ENCODE peak calls at places on chromosomes 16 and 17, in six cellular contexts. X is uterus; N is neural crest cell; A is CD4-positive, alpha-beta T cell; S is adrenal gland; J is AG10803. V is an unnamed sample.
A peak's percentile ranks its signal among the peaks of the same experiment; 100 is the strongest.

GRCh38 chr17:2122641-2123302 is 67.9 kb downstream of the HIC1 start:
- DNase-seq in J (peak; percentile 76), A (no peak), X (peak; percentile 74), S (peak; percentile 78), N (no peak), V (peak; percentile 80)

GRCh38 chr17:34706029-34706428 is 126.6 kb downstream of the TMEM132E start:
- DNase-seq in J (no peak), N (peak; percentile 53), X (no peak), A (no peak), S (peak; percentile 11), V (no peak)

GRCh38 chr17:31405941-31406371 is 14.5 kb downstream of the RAB11FIP4 start:
- DNase-seq in A (no peak), X (no peak), J (no peak), N (no peak), S (no peak), V (no peak)

GRCh38 chr16:72847187-72848044 is 200.5 kb downstream of the ZFHX3 start:
- DNase-seq in N (no peak), A (no peak), X (no peak), S (peak; percentile 55), J (peak; percentile 30), V (peak; percentile 36)

GRCh38 chr17:45336390-45337182 is 19.8 kb upstream of the MAP3K14 start:
- DNase-seq in J (no peak), S (no peak), A (no peak), X (peak; percentile 5), N (no peak), V (no peak)

GRCh38 chr16:88456356-88457292 is 3.5 kb downstream of the ZFPM1 start:
- DNase-seq in N (no peak), A (peak; percentile 59), S (no peak), J (no peak), X (no peak), V (no peak)

GRCh38 chr17:73228748-73229236 is 32.9 kb downstream of the CPSF4L start:
- DNase-seq in X (peak; percentile 51), S (peak; percentile 87), J (peak; percentile 85), A (peak; percentile 13), N (no peak), V (peak; percentile 48)

GRCh38 chr17:65053354-65053881 is 3.1 kb downstream of the GNA13 start:
- DNase-seq in J (no peak), S (no peak), N (no peak), X (no peak), A (no peak), V (no peak)

GRCh38 chr16:71358464-71359031 is at the start of gene CALB2:
- DNase-seq in A (peak; percentile 54), S (peak; percentile 84), N (peak; percentile 78), X (peak; percentile 32), J (peak; percentile 42), V (peak; percentile 71)

GRCh38 chr16:20870122-20870521 is 30.0 kb downstream of the DCUN1D3 start:
- DNase-seq in J (no peak), X (no peak), N (no peak), S (no peak), A (no peak), V (no peak)

GRCh38 chr17:10875984-10876555 is 38.2 kb upstream of the PIRT start:
- DNase-seq in A (no peak), N (peak; percentile 68), X (peak; percentile 23), J (peak; percentile 10), S (peak; percentile 43), V (peak; percentile 41)

GRCh38 chr17:37138726-37139125 is 190.0 kb downstream of the AATF start:
- DNase-seq in X (no peak), A (no peak), J (no peak), S (no peak), N (no peak), V (no peak)

GRCh38 chr17:66523378-66524174 is 221.2 kb downstream of the PRKCA start:
- DNase-seq in A (no peak), N (no peak), J (no peak), S (no peak), X (peak; percentile 39), V (no peak)

GRCh38 chr16:78321611-78322010 is 222.2 kb downstream of the WWOX start:
- DNase-seq in A (no peak), N (no peak), J (no peak), S (no peak), X (no peak), V (no peak)

GRCh38 chr16:52618753-52619497 is 72.0 kb upstream of the TOX3 start:
- DNase-seq in X (no peak), J (no peak), S (no peak), N (no peak), A (no peak), V (no peak)

GRCh38 chr16:87790278-87791023 is 24.7 kb upstream of the KLHDC4 start:
- DNase-seq in N (no peak), J (peak; percentile 31), A (no peak), S (peak; percentile 77), X (no peak), V (peak; percentile 58)

GRCh38 chr17:57485566-57485865 is 229.2 kb downstream of the MSI2 start:
- DNase-seq in N (no peak), J (peak; percentile 43), X (no peak), S (no peak), A (no peak), V (no peak)

GRCh38 chr17:81029859-81030258 is 5.1 kb upstream of the BAIAP2 start:
- DNase-seq in X (no peak), A (no peak), J (no peak), S (no peak), N (no peak), V (no peak)

GRCh38 chr16:58307583-58308312 is 12.9 kb upstream of the PRSS54 start:
- DNase-seq in N (no peak), A (no peak), X (no peak), J (no peak), S (no peak), V (no peak)

GRCh38 chr16:71930013-71930563 is 34.8 kb downstream of the IST1 start:
- DNase-seq in N (no peak), A (no peak), X (no peak), J (no peak), S (no peak), V (no peak)

GRCh38 chr16:28179354-28179753 is 32.4 kb downstream of the XPO6 start:
- DNase-seq in X (no peak), J (no peak), S (no peak), N (no peak), A (no peak), V (no peak)

GRCh38 chr16:3879887-3880564 is 487 bp downstream of the CREBBP start:
- DNase-seq in A (peak; percentile 69), N (peak; percentile 41), S (peak; percentile 82), X (peak; percentile 71), J (peak; percentile 53), V (peak; percentile 82)

GRCh38 chr16:73792199-73793108 is 504.2 kb upstream of the PSMD7 start:
- DNase-seq in A (no peak), S (no peak), J (no peak), N (no peak), X (no peak), V (no peak)

GRCh38 chr17:45704251-45704650 is 79.9 kb upstream of the CRHR1 start:
- DNase-seq in J (no peak), S (no peak), N (no peak), X (no peak), A (no peak), V (no peak)

GRCh38 chr17:72984145-72984924 is 108.2 kb downstream of the SLC39A11 start:
- DNase-seq in X (no peak), S (no peak), N (no peak), J (peak; percentile 68), A (no peak), V (no peak)

GRCh38 chr17:63774141-63774981 is at the start of gene DDX42:
- DNase-seq in N (peak; percentile 91), A (peak; percentile 88), X (peak; percentile 39), S (peak; percentile 67), J (peak; percentile 65), V (peak; percentile 67)

DNA sequence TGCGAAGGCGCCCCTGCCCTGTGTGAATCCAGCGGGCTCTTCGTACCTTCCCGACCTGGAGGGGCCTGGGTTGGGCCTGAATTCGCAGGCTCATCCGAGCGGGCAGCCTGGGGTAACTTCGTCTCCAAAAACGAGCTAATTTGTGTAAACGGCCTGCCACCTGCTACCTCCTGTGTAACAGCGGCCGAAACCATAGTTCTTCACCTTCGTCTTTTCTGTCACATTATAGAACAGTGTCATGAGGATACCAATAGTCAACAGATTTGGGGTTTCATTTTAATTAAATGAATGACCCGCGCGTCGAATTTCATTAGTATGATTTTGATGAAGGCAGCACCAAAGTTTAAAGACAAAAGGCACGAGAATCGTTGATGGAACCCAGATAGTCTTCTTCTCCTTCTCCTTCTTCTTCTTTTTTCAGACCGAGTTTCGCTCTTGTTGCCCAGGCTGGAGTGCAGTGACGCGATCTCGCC is 469 bp upstream of the CENPV start:
- DNase-seq in S (no peak), J (no peak), N (no peak), X (no peak), A (no peak), V (no peak)
- TF ChIP-seq CTCF in S (no peak), J (no peak), N (no peak), X (no peak), A (no peak), V (no peak)

DNA sequence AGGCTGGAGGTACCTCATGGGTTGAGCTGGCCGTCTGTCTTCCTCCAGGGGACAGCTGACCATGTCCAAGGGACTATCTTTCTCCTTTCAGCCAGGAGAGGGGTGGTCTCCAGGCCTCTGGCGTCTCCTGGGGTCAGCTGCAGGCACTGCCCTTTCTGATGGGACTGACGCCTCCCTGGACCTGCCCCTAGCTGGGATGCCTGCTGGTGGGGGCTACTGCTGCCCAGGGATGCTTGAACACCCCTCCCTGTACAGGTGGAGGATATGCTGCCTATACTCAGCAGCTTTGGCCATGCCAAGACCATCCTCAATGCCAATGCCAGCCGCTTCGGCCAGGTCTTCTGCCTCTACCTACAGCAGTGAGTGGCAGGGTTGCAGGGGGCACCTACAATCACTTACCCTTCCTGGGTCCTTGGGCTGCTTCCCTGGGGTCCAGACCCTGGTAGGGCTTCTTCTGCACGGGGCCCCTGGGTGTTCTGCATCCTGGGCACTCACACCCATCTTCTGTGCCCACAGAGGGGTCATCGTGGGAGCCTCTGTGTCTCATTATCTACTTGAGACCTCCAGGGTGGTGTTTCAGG is 4.2 kb downstream of the MYO15B start:
- DNase-seq in A (no peak), X (no peak), N (no peak), S (no peak), J (no peak), V (no peak)
- TF ChIP-seq CTCF in A (no peak), X (no peak), N (no peak), S (no peak), J (no peak), V (no peak)

DNA sequence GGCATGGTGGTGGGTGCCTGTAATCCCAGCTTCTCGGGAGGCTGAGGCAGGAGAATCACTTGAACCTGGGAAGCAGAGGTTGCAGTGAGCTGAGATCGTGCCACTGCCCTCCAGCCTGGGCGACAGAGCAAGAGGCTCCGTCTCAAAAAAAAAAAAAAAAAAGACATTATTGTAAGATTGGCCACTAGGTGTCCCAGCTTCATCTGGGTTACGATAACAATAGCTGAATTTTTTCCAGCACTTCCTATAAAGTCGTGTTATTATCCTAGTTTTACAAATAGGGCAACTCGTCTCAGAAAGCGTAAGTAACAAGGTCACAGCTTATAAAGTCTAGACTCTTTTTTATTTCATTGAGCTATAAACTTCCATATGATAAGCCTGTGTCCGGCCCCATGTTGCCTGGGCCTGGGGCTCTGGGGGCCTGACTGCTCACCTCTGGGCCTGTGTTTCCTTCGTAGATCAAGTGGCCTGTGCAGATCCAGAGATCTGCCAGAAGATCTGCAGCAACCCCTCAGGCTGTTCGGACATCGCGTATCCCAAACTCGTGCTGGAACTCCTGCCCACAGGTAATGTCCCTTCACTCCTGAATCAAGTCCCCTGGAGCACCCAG is 60.5 kb downstream of the SLC5A11 start:
- DNase-seq in X (no peak), A (no peak), N (no peak), S (no peak), J (peak; percentile 26), V (no peak)
- TF ChIP-seq CTCF in X (no peak), A (peak; percentile 32), N (peak; percentile 63), S (peak; percentile 53), J (peak; percentile 57), V (peak; percentile 49)

GRCh38 chr17:42025191-42025579 is 5.3 kb downstream of the NKIRAS2 start:
- DNase-seq in J (no peak), N (no peak), S (no peak), A (no peak), X (no peak), V (no peak)
- TF ChIP-seq CTCF in J (no peak), N (no peak), S (no peak), A (peak; percentile 15), X (no peak), V (no peak)

V was measured in heart left ventricle.